ENCODE peak calls at places on chromosomes 7 and 10, in eight cellular contexts. R, M, N, Q, I, K, Y and B are unnamed samples.

GRCh38 chr10:19788075-19788686 is 28.1 kb upstream of the PLXDC2 start:
- DNase-seq in I (peak; percentile 80), R (peak; percentile 18), Y (no peak), M (no peak), Q (peak; percentile 70), N (peak; percentile 52), K (peak; percentile 69), B (peak; percentile 82)

GRCh38 chr10:125153693-125154490 is 6.5 kb downstream of the CTBP2 start:
- DNase-seq in K (peak; percentile 83), Y (no peak), M (no peak), I (no peak), R (no peak), Q (peak; percentile 38), N (no peak), B (no peak)

GRCh38 chr10:69974551-69975155 is 78.0 kb upstream of the MACROH2A2 start:
- DNase-seq in K (peak; percentile 75), Q (peak; percentile 56), I (peak; percentile 70), Y (no peak), M (no peak), N (no peak), R (no peak), B (peak; percentile 81)

GRCh38 chr7:48109848-48110663 is 21.0 kb downstream of the UPP1 start:
- DNase-seq in I (peak; percentile 38), R (peak; percentile 88), Y (no peak), Q (peak; percentile 85), M (peak; percentile 85), N (peak; percentile 86), K (peak; percentile 49), B (peak; percentile 54)

GRCh38 chr7:140899883-140900282 is 24.8 kb downstream of the BRAF start:
- DNase-seq in M (no peak), N (no peak), Y (no peak), Q (no peak), I (peak; percentile 17), K (no peak), R (no peak), B (peak; percentile 18)

GRCh38 chr10:71246591-71247143 is 34.3 kb downstream of the UNC5B start:
- DNase-seq in N (no peak), M (no peak), K (no peak), Y (no peak), R (no peak), Q (peak; percentile 83), I (no peak), B (no peak)

GRCh38 chr7:21108182-21108581 is 319.7 kb upstream of the SP4 start:
- DNase-seq in M (no peak), N (no peak), K (no peak), R (peak; percentile 47), I (no peak), Y (no peak), Q (peak; percentile 41), B (peak; percentile 60)

GRCh38 chr10:12177642-12178041 is 18.0 kb downstream of the NUDT5 start:
- DNase-seq in N (no peak), Q (no peak), K (peak; percentile 46), M (no peak), Y (no peak), R (no peak), I (no peak), B (no peak)

GRCh38 chr7:129950191-129950940 is 2.4 kb downstream of the UBE2H start:
- DNase-seq in M (no peak), R (no peak), K (peak; percentile 41), I (no peak), Y (no peak), N (peak; percentile 93), Q (no peak), B (peak; percentile 51)

GRCh38 chr10:89553064-89553734 is 17.8 kb upstream of the SLC16A12 start:
- DNase-seq in K (peak; percentile 96), R (no peak), M (no peak), Q (peak; percentile 56), I (peak; percentile 94), Y (no peak), N (no peak), B (peak; percentile 76)

GRCh38 chr10:131676046-131676445 is 224.8 kb upstream of the PPP2R2D start:
- DNase-seq in Y (no peak), I (no peak), M (no peak), K (no peak), Q (no peak), N (no peak), R (no peak), B (no peak)

GRCh38 chr10:31936933-31937332 is 8.3 kb upstream of the ARHGAP12 start:
- DNase-seq in K (peak; percentile 59), Y (no peak), I (no peak), M (no peak), Q (no peak), R (no peak), N (no peak), B (no peak)

GRCh38 chr10:33413093-33413442 is 78.6 kb upstream of the NRP1 start:
- DNase-seq in I (no peak), K (no peak), Y (no peak), N (no peak), Q (no peak), R (no peak), M (no peak), B (no peak)

GRCh38 chr7:75758491-75758890 is 13.5 kb downstream of the CCL26 start:
- DNase-seq in I (peak; percentile 31), N (no peak), M (no peak), R (no peak), Y (no peak), Q (no peak), K (peak; percentile 43), B (no peak)

GRCh38 chr7:102840404-102840803 is 72.4 kb upstream of the LRRC17 start:
- DNase-seq in Y (no peak), K (no peak), R (no peak), M (no peak), I (no peak), Q (no peak), N (no peak), B (no peak)

GRCh38 chr7:132211971-132212370 is 364.3 kb downstream of the PLXNA4 start:
- DNase-seq in M (no peak), N (no peak), K (no peak), Y (no peak), Q (no peak), R (no peak), I (no peak), B (no peak)
- H3K36me3 ChIP-seq in M (no peaks in the 10 kb centered on the region), N (no peaks in the 10 kb centered on the region), K (no peaks in the 10 kb centered on the region), Y (no peaks in the 10 kb centered on the region), Q (no peaks in the 10 kb centered on the region), R (no peaks in the 10 kb centered on the region), I (no peaks in the 10 kb centered on the region), B (no peaks in the 10 kb centered on the region)

GRCh38 chr10:97099868-97100267 is 85.9 kb downstream of the SLIT1 start:
- DNase-seq in N (no peak), Y (no peak), K (no peak), M (no peak), Q (no peak), R (no peak), I (no peak), B (no peak)
- H3K4me1 ChIP-seq in N (no peaks in the 10 kb centered on the region), Y (peaks cover 5% of the 10 kb centered on the region), K (no peaks in the 10 kb centered on the region), M (peaks cover 20% of the 10 kb centered on the region), Q (no peaks in the 10 kb centered on the region), R (no peaks in the 10 kb centered on the region), I (no peaks in the 10 kb centered on the region), B (peaks cover 4% of the 10 kb centered on the region)

GRCh38 chr10:25105753-25106260 is 69.0 kb upstream of the GPR158 start:
- DNase-seq in N (no peak), R (no peak), M (no peak), Q (no peak), K (no peak), I (no peak), Y (no peak), B (no peak)
- H3K4me3 ChIP-seq in N (no peak overlapping the region), R (no peak overlapping the region), M (no peak overlapping the region), Q (no peak overlapping the region), K (no peak overlapping the region), I (no peak overlapping the region), Y (no peak overlapping the region), B (no peak overlapping the region)

DNA sequence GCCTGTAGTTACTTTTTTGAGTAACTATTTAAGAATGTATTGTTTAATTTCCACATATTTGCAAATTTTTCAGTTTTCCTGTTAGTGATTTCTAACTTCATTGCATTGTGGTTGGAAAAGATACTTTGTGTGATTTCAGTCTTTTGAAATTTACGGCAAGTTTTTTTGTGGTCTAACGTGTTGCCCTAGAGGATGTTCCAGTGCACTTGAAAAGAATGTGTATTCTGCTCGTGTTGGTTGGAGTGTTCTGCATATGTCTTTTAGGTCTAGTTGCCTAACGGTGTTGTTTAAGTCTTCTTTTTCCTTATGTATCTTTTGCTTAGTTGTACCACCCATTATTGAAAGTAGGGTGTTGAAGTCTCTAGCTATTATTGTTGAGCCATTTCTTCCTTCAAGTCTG is 59.7 kb downstream of the LCOR start:
- DNase-seq in N (no peak), M (no peak), Q (no peak), R (no peak), I (no peak), Y (no peak), K (no peak), B (no peak)
- H3K36me3 ChIP-seq in N (no peaks in the 10 kb centered on the region), M (no peaks in the 10 kb centered on the region), Q (no peaks in the 10 kb centered on the region), R (no peaks in the 10 kb centered on the region), I (no peaks in the 10 kb centered on the region), Y (no peaks in the 10 kb centered on the region), K (peaks cover 5% of the 10 kb centered on the region), B (no peaks in the 10 kb centered on the region)

DNA sequence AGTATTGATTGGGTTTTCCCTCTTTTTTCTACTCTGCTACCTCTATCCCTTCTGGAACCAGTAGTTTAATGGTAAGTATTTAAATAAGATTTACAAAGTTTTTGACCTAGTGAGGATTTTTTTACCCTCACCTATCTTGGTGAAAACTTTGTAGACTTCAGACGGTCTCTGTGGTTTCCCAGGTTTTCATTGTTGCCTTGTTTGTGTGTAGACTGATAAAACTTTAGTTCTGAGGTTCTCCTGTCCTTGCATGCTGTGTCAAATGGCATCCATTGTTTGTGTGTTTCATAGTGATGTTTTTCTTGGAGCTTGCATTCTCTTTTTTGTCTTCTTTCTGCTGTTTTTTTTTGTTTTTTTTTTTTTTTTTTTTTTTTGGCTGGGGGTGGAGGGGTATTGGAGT is 22.6 kb downstream of the ZNRF2 start:
- DNase-seq in Q (no peak), N (no peak), R (no peak), K (no peak), M (no peak), Y (no peak), I (no peak), B (no peak)
- H3K4me1 ChIP-seq in Q (peaks cover 8% of the 10 kb centered on the region), N (peaks cover 20% of the 10 kb centered on the region), R (peaks cover 13% of the 10 kb centered on the region), K (no peaks in the 10 kb centered on the region), M (peaks cover 25% of the 10 kb centered on the region), Y (no peaks in the 10 kb centered on the region), I (no peaks in the 10 kb centered on the region), B (peaks cover 22% of the 10 kb centered on the region)